ENCODE peak calls at places on chromosomes 1 and 21, in five cellular contexts. F is cardiac muscle cell, J is neural progenitor cell, B is heart right ventricle, X is thoracic aorta. C is an unnamed sample.

GRCh38 chr21:42097860-42098259 is 26.7 kb downstream of the UMODL1 start:
- DNase-seq in F (no peak), J (no peak), B (peak; percentile 32), X (peak; percentile 82), C (peak; percentile 97)

GRCh38 chr1:211326528-211327340 is at the start of gene TRAF5:
- DNase-seq in F (peak; percentile 66), J (peak; percentile 79), B (peak; percentile 32), X (no peak), C (peak; percentile 72)

GRCh38 chr1:81420760-81421159 is 380.0 kb upstream of the ADGRL2 start:
- DNase-seq in F (no peak), J (no peak), B (no peak), X (no peak), C (no peak)

GRCh38 chr1:9591669-9592509 is 3.2 kb downstream of the TMEM201 start:
- DNase-seq in F (no peak), J (no peak), B (no peak), X (no peak), C (no peak)

GRCh38 chr1:9629445-9630201 is 21.9 kb upstream of the PIK3CD start:
- DNase-seq in F (no peak), J (no peak), B (peak; percentile 53), X (no peak), C (no peak)

GRCh38 chr1:25744140-25744581 is 55.8 kb upstream of the SELENON start:
- DNase-seq in F (peak; percentile 62), J (peak; percentile 63), B (peak; percentile 78), X (peak; percentile 35), C (peak; percentile 62)

GRCh38 chr1:110746644-110747259 is 72.0 kb upstream of the KCNA3 start:
- DNase-seq in F (peak; percentile 88), J (peak; percentile 84), B (peak; percentile 59), X (no peak), C (peak; percentile 50)

GRCh38 chr1:58966917-58967733 is 183.3 kb upstream of the JUN start:
- DNase-seq in F (no peak), J (no peak), B (no peak), X (no peak), C (no peak)

GRCh38 chr1:116711061-116711582 is 43.1 kb upstream of the CD2 start:
- DNase-seq in F (peak; percentile 49), J (peak; percentile 27), B (no peak), X (no peak), C (no peak)

GRCh38 chr21:25639922-25640670 is 1.0 kb downstream of the JAM2 start:
- DNase-seq in F (peak; percentile 56), J (peak; percentile 59), B (peak; percentile 44), X (no peak), C (peak; percentile 39)

GRCh38 chr1:178102218-178102617 is 8.3 kb downstream of the RASAL2 start:
- DNase-seq in F (no peak), J (no peak), B (no peak), X (no peak), C (no peak)

GRCh38 chr1:173122344-173122880 is 71.7 kb upstream of the TNFSF18 start:
- DNase-seq in F (no peak), J (no peak), B (no peak), X (no peak), C (no peak)

GRCh38 chr1:64242895-64243756 is 39.7 kb downstream of the UBE2U start:
- DNase-seq in F (peak; percentile 55), J (peak; percentile 53), B (no peak), X (no peak), C (peak; percentile 26)

GRCh38 chr1:41515131-41515678 is 30.7 kb upstream of the EDN2 start:
- DNase-seq in F (no peak), J (no peak), B (no peak), X (no peak), C (no peak)

GRCh38 chr1:86848654-86849053 is 65.3 kb downstream of the SELENOF start:
- DNase-seq in F (no peak), J (no peak), B (no peak), X (no peak), C (peak; percentile 65)

DNA sequence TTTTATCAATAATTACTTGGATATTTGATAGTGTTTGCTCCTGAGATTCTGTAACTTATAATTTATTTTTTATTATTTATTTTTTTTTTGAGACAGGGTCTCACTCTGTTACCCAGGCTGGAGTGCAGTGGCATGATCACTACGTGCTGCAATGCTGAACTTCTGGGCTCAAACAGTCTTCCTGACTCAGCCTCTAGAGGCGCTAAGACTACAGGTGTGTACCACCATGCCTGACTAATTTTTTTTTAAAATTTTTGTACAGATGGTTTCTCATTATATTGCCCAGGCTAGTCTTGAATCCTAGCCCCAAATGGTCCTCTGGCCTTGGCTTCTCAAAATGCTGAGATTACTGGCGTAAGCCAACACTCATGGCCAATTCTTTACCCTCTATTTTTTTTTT is 845.5 kb upstream of the ADGRL4 start:
- DNase-seq in F (no peak), J (peak; percentile 18), B (no peak), X (no peak), C (no peak)
- TF ChIP-seq CTCF in F (no peak), J (peak; percentile 55), B (peak; percentile 5), X (no peak), C (no peak)

GRCh38 chr1:54404263-54404662 is 1.9 kb downstream of the SSBP3 start:
- DNase-seq in F (no peak), J (no peak), B (no peak), X (no peak), C (no peak)

GRCh38 chr1:54403377-54403776 is 2.8 kb downstream of the SSBP3 start:
- DNase-seq in F (no peak), J (no peak), B (no peak), X (no peak), C (no peak)

GRCh38 chr1:54403808-54404261 is 2.4 kb downstream of the SSBP3 start:
- DNase-seq in F (no peak), J (no peak), B (no peak), X (no peak), C (peak; percentile 84)

GRCh38 chr1:54401799-54402198 is 4.4 kb downstream of the SSBP3 start:
- DNase-seq in F (no peak), J (no peak), B (no peak), X (no peak), C (no peak)

GRCh38 chr1:54402896-54403295 is 3.3 kb downstream of the SSBP3 start:
- DNase-seq in F (peak; percentile 52), J (no peak), B (no peak), X (no peak), C (peak; percentile 41)
- H3K4me3 ChIP-seq in F (peak overlapping the region; percentile 85), J (peak overlapping the region; percentile 97), B (no peak overlapping the region), X (peak overlapping the region; percentile 96), C (no peak overlapping the region)

GRCh38 chr1:17922833-17923232 is 167.7 kb downstream of the ACTL8 start:
- DNase-seq in F (peak; percentile 80), J (peak; percentile 86), B (peak; percentile 27), X (no peak), C (peak; percentile 13)
- TF ChIP-seq CTCF in F (peak; percentile 75), J (peak; percentile 95), B (peak; percentile 51), X (no peak), C (peak; percentile 38)

DNA sequence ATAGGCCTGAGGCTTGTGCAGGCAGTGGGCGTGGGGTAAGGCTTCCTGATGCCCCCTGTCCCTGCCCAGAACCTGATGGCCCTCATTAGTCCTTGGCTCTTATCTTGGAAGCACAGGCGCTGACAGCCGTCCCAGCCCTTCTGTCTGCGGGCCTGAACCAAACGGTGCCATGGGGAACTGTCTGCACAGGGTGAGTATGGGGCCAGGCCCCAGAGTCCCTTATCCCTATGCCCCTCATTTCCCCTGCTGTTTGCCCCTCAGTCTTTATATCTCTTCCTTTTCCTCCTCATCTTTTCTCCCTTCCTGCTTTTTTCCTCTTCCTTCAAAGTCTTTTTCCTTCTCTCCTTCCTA is at the start of gene ACKR1:
- DNase-seq in F (no peak), J (no peak), B (no peak), X (no peak), C (no peak)
- H3K4me3 ChIP-seq in F (no peak within 1 kb of the TSS), J (no peak within 1 kb of the TSS), B (peak within 1 kb of the TSS; percentile 30), X (no peak within 1 kb of the TSS), C (no peak within 1 kb of the TSS)